ENCODE peak calls at places on chromosomes 16 and 17, in seven cellular contexts. T is GM12878, U is sigmoid colon, G is HCT116, J is stomach, L is breast epithelium, A is endothelial cell of umbilical vein. X is an unnamed sample.
A peak's percentile ranks its signal among the peaks of the same experiment; 100 is the strongest.

GRCh38 chr17:74240637-74241036 is 27.3 kb downstream of the TTYH2 start:
- DNase-seq in T (no peak), U (no peak), G (no peak), J (no peak), L (no peak), A (no peak), X (no peak)

GRCh38 chr16:81496742-81497141 is 52.1 kb downstream of the CMIP start:
- DNase-seq in T (no peak), U (no peak), G (no peak), J (no peak), L (no peak), A (no peak), X (no peak)

GRCh38 chr16:49213594-49213993 is 68.0 kb downstream of the CBLN1 start:
- DNase-seq in T (no peak), U (no peak), G (no peak), J (no peak), L (no peak), A (no peak), X (no peak)

GRCh38 chr17:17089796-17090641 is 47.8 kb downstream of the MPRIP start:
- DNase-seq in T (no peak), U (peak; percentile 35), G (no peak), J (no peak), L (peak; percentile 25), A (no peak), X (no peak)

GRCh38 chr17:2054740-2055493 is at the start of gene HIC1:
- DNase-seq in T (no peak), U (peak; percentile 91), G (no peak), J (peak; percentile 79), L (peak; percentile 74), A (peak; percentile 75), X (no peak)

GRCh38 chr17:49390548-49391324 is 23.9 kb downstream of the PHB1 start:
- DNase-seq in T (no peak), U (no peak), G (no peak), J (peak; percentile 58), L (no peak), A (peak; percentile 29), X (peak; percentile 83)

GRCh38 chr17:7782237-7782636 is 51.8 kb upstream of the KDM6B start:
- DNase-seq in T (no peak), U (no peak), G (no peak), J (no peak), L (no peak), A (peak; percentile 16), X (no peak)

GRCh38 chr16:12920739-12921138 is 19.3 kb downstream of the SHISA9 start:
- DNase-seq in T (no peak), U (no peak), G (no peak), J (no peak), L (no peak), A (no peak), X (no peak)

GRCh38 chr16:66270333-66270927 is 96.1 kb upstream of the CDH5 start:
- DNase-seq in T (no peak), U (peak; percentile 78), G (peak; percentile 58), J (peak; percentile 68), L (peak; percentile 70), A (peak; percentile 53), X (peak; percentile 52)

GRCh38 chr16:63617990-63618763 is 1503.7 kb downstream of the CDH11 start:
- DNase-seq in T (no peak), U (no peak), G (no peak), J (no peak), L (no peak), A (no peak), X (no peak)

GRCh38 chr16:60127196-60127595 is 1393.1 kb upstream of the GOT2 start:
- DNase-seq in T (no peak), U (no peak), G (no peak), J (no peak), L (no peak), A (no peak), X (no peak)

GRCh38 chr17:21061971-21062526 is 19.2 kb upstream of the USP22 start:
- DNase-seq in T (peak; percentile 55), U (no peak), G (no peak), J (no peak), L (no peak), A (no peak), X (no peak)

GRCh38 chr17:78107457-78107856 is 21.1 kb downstream of the TMC6 start:
- DNase-seq in T (no peak), U (peak; percentile 60), G (no peak), J (no peak), L (no peak), A (no peak), X (no peak)

GRCh38 chr16:66366433-66367299 is at the start of gene CDH5:
- DNase-seq in T (no peak), U (peak; percentile 87), G (no peak), J (no peak), L (peak; percentile 67), A (peak; percentile 90), X (no peak)

GRCh38 chr17:7440113-7440822 is 956 bp downstream of the FGF11 start:
- DNase-seq in T (no peak), U (peak; percentile 80), G (no peak), J (peak; percentile 72), L (peak; percentile 72), A (peak; percentile 26), X (peak; percentile 46)

GRCh38 chr17:17385502-17385901 is 82.3 kb downstream of the NT5M start:
- DNase-seq in T (no peak), U (no peak), G (no peak), J (no peak), L (no peak), A (no peak), X (no peak)

GRCh38 chr17:692116-692515 is 22.5 kb downstream of the VPS53 start:
- DNase-seq in T (no peak), U (no peak), G (no peak), J (no peak), L (no peak), A (no peak), X (no peak)

DNA sequence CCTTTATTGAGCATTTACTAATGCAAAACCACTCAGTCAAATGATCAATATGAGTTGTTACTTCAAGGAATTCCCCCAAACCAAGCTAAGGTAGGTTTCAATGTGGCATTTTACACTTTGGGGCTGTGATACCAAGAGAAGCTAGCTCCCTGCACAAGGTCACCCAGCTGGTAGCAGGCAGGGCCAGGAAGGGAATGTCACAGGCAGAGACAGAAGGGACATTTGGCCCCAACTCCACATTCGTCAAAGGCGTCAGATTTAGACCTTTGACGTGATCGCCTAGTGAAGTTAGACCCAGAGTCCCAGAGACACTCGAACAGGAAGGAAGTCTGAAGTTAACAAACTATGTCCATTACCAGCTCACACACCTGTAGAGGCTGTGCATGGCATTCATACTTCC is 5.5 kb upstream of the SMG1 start:
- DNase-seq in T (peak; percentile 47), U (no peak), G (no peak), J (no peak), L (no peak), A (no peak), X (no peak)
- TF ChIP-seq POLR2AphosphoS5 in T (no peak), U (no peak), G (no peak), J (no peak), L (no peak), A (no peak), X (no peak)

GRCh38 chr17:81858967-81859905 is 1.1 kb downstream of the P4HB start:
- DNase-seq in T (no peak), U (no peak), G (no peak), J (no peak), L (no peak), A (no peak), X (peak; percentile 32)
- TF ChIP-seq CTCF in T (no peak), U (no peak), G (no peak), J (no peak), L (no peak), A (no peak), X (no peak)

GRCh38 chr17:80891096-80892018 is 100.3 kb upstream of the CHMP6 start:
- DNase-seq in T (peak; percentile 56), U (peak; percentile 66), G (peak; percentile 96), J (peak; percentile 30), L (no peak), A (peak; percentile 74), X (peak; percentile 83)

GRCh38 chr17:80892900-80893603 is 98.6 kb upstream of the CHMP6 start:
- DNase-seq in T (no peak), U (no peak), G (peak; percentile 53), J (no peak), L (no peak), A (peak; percentile 36), X (no peak)

GRCh38 chr17:80890551-80890930 is 101.1 kb upstream of the CHMP6 start:
- DNase-seq in T (no peak), U (peak; percentile 61), G (no peak), J (no peak), L (no peak), A (no peak), X (no peak)

GRCh38 chr17:80893604-80894438 is 97.8 kb upstream of the CHMP6 start:
- DNase-seq in T (no peak), U (no peak), G (no peak), J (no peak), L (no peak), A (no peak), X (no peak)

GRCh38 chr17:80892019-80892855 is 99.4 kb upstream of the CHMP6 start:
- DNase-seq in T (peak; percentile 77), U (peak; percentile 77), G (peak; percentile 91), J (no peak), L (no peak), A (peak; percentile 91), X (peak; percentile 95)
- H3K4me3 ChIP-seq in T (peak overlapping the region; percentile 22), U (no peak overlapping the region), G (peak overlapping the region; percentile 23), J (no peak overlapping the region), L (no peak overlapping the region), A (no peak overlapping the region), X (no peak overlapping the region)

GRCh38 chr17:58517378-58517927 is 3.0 kb upstream of the MTMR4 start:
- DNase-seq in T (no peak), U (no peak), G (no peak), J (no peak), L (no peak), A (no peak), X (no peak)

GRCh38 chr17:58520843-58521430 is 6.5 kb upstream of the MTMR4 start:
- DNase-seq in T (no peak), U (no peak), G (no peak), J (no peak), L (no peak), A (no peak), X (no peak)

GRCh38 chr17:58516644-58517377 is 2.4 kb upstream of the MTMR4 start:
- DNase-seq in T (no peak), U (peak; percentile 62), G (no peak), J (no peak), L (no peak), A (no peak), X (no peak)

GRCh38 chr17:58515286-58515685 is 848 bp upstream of the MTMR4 start:
- DNase-seq in T (no peak), U (no peak), G (no peak), J (no peak), L (no peak), A (no peak), X (no peak)

DNA sequence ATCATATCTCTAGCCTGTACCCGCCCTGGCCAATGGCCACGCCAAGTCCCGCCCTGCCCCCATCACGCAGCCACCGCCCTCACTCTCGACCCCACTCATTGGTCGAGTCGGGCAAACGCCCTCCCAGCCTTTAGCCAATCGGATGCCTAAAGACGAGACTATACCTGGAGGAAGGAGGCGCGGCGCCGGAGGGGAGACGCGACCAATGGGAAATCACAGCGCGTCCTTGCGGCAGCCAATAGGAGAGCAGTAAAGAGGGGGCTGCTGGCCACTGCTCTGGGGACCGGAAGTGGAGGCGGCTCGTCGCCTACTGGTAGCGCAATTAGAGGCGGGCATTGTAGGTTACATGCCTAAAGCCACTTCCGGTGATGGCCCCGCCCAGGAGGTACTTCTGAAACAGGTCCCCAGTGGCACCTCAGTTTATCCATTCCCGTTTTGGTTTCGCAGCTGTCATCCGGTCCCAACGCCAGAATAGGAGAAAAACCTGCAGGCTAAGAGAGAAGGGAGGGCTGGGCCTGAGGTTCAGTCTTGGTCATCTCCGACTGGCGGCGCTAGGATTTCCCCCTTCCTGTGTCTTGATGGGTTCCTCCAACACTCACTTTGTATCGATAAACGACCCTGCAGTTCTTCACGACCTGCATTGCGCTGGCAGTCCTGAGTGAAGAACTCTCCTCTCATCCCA is 3.6 kb upstream of the MTMR4 start:
- DNase-seq in T (peak; percentile 99), U (peak; percentile 100), G (peak; percentile 100), J (peak; percentile 99), L (peak; percentile 100), A (peak; percentile 100), X (peak; percentile 100)
- TF ChIP-seq POLR2AphosphoS5 in T (peak; percentile 72), U (peak; percentile 74), G (peak; percentile 75), J (peak; percentile 87), L (peak; percentile 75), A (peak; percentile 44), X (no peak)